ENCODE peak calls at places on chromosomes 12 and 14, in ten cellular contexts. X, N, V, W, G, D, M, T, J and O are unnamed samples.

GRCh38 chr12:46915861-46916260 is 90.1 kb upstream of the SLC38A4 start:
- DNase-seq in W (peak), N (no peak), X (no peak), D (no peak), G (peak), M (no peak), T (no peak), J (no peak), V (peak), O (peak)

GRCh38 chr12:25241171-25242020 is 9.3 kb downstream of the KRAS start:
- DNase-seq in N (peak), M (no peak), G (peak), W (peak), V (peak), X (no peak), T (peak), J (peak), D (peak), O (peak)

GRCh38 chr12:121390856-121391255 is 9.1 kb upstream of the RNF34 start:
- DNase-seq in N (no peak), V (no peak), J (no peak), X (no peak), G (no peak), T (no peak), D (no peak), M (peak), W (no peak), O (no peak)

GRCh38 chr12:123971449-123971769 is 1.2 kb downstream of the CCDC92 start:
- DNase-seq in W (no peak), T (no peak), N (no peak), X (no peak), M (no peak), J (no peak), G (no peak), D (no peak), V (no peak), O (no peak)

GRCh38 chr14:27427796-27428195 is 830.0 kb upstream of the NOVA1 start:
- DNase-seq in N (peak), D (no peak), W (peak), J (no peak), X (no peak), T (no peak), G (no peak), V (no peak), M (peak), O (peak)

GRCh38 chr12:24776856-24777255 is 172.0 kb downstream of the BCAT1 start:
- DNase-seq in N (peak), M (no peak), V (no peak), J (no peak), T (no peak), X (no peak), D (no peak), W (no peak), G (no peak), O (peak)

GRCh38 chr12:547883-548470 is 88.2 kb downstream of the B4GALNT3 start:
- DNase-seq in T (no peak), X (no peak), V (no peak), J (no peak), W (no peak), D (no peak), N (no peak), G (no peak), M (no peak), O (no peak)

GRCh38 chr14:87133073-87133815 is 859.7 kb downstream of the GALC start:
- DNase-seq in G (peak), D (no peak), W (no peak), T (no peak), M (peak), V (peak), J (no peak), X (no peak), N (no peak), O (peak)

GRCh38 chr12:116525418-116526001 is 33.7 kb upstream of the MAP1LC3B2 start:
- DNase-seq in X (no peak), J (no peak), D (peak), V (peak), T (no peak), N (peak), W (peak), G (peak), M (peak), O (peak)

GRCh38 chr12:111320233-111321050 is 48.5 kb downstream of the PHETA1 start:
- DNase-seq in W (no peak), M (no peak), G (no peak), J (no peak), T (no peak), D (no peak), N (no peak), V (no peak), X (no peak), O (no peak)

GRCh38 chr12:10540776-10541205 is 35.1 kb downstream of the EIF2S3B start:
- DNase-seq in V (no peak), G (peak), X (no peak), W (no peak), J (no peak), N (peak), M (no peak), T (no peak), D (no peak), O (no peak)

GRCh38 chr14:58362798-58363412 is 32.8 kb upstream of the TOMM20L start:
- DNase-seq in J (peak), V (peak), N (peak), M (peak), D (peak), G (no peak), T (peak), X (no peak), W (peak), O (peak)

GRCh38 chr12:127060310-127060847 is 1206.6 kb upstream of the TMEM132C start:
- DNase-seq in W (no peak), N (no peak), M (no peak), V (no peak), G (no peak), X (no peak), D (peak), T (no peak), J (no peak), O (no peak)

GRCh38 chr14:106843951-106844483 is 1317.6 kb downstream of the TMEM121 start:
- DNase-seq in J (no peak), D (no peak), X (no peak), G (no peak), N (no peak), W (no peak), T (peak), M (no peak), V (no peak), O (no peak)

GRCh38 chr12:110109037-110109836 is 14.9 kb upstream of the IFT81 start:
- DNase-seq in X (no peak), M (no peak), T (no peak), N (peak), D (no peak), J (peak), W (peak), G (peak), V (peak), O (peak)

GRCh38 chr12:2982361-2982760 is 23.2 kb downstream of the TEAD4 start:
- DNase-seq in N (no peak), T (no peak), G (no peak), X (no peak), J (no peak), W (no peak), D (no peak), M (no peak), V (no peak), O (no peak)

GRCh38 chr12:90989617-90990232 is 15.0 kb downstream of the EPYC start:
- DNase-seq in J (no peak), N (no peak), D (no peak), M (no peak), V (no peak), T (no peak), W (no peak), X (no peak), G (no peak), O (no peak)

GRCh38 chr14:100031506-100032281 is 33.5 kb upstream of the EVL start:
- DNase-seq in V (peak), X (no peak), M (peak), W (peak), D (peak), J (no peak), T (no peak), N (peak), G (peak), O (peak)

GRCh38 chr12:92337128-92337527 is 191.5 kb upstream of the BTG1 start:
- DNase-seq in J (no peak), D (no peak), G (no peak), X (no peak), T (no peak), N (peak), W (no peak), V (peak), M (no peak), O (peak)

GRCh38 chr12:8052679-8053078 is 13.5 kb downstream of the C3AR1 start:
- DNase-seq in V (no peak), X (no peak), G (no peak), M (no peak), D (no peak), N (no peak), T (no peak), W (no peak), J (no peak), O (no peak)

GRCh38 chr12:8065991-8066594 is at the start of gene C3AR1:
- DNase-seq in W (no peak), T (peak), G (peak), V (peak), D (no peak), X (no peak), N (peak), J (no peak), M (no peak), O (peak)

GRCh38 chr12:58596381-58596780 is 323.9 kb downstream of the LRIG3 start:
- DNase-seq in T (no peak), N (no peak), X (no peak), G (no peak), D (no peak), V (no peak), M (no peak), J (no peak), W (peak), O (no peak)

GRCh38 chr12:91319071-91319760 is 136.6 kb upstream of the DCN start:
- DNase-seq in M (no peak), T (no peak), D (no peak), G (no peak), N (no peak), V (no peak), X (no peak), J (no peak), W (no peak), O (no peak)

GRCh38 chr12:10612954-10613333 is 465 bp downstream of the MAGOHB start:
- DNase-seq in D (no peak), M (no peak), T (no peak), V (no peak), G (no peak), W (no peak), X (no peak), J (peak), N (peak), O (peak)

GRCh38 chr12:112347521-112347920 is 34.7 kb downstream of the HECTD4 start:
- DNase-seq in G (peak), N (peak), W (no peak), J (no peak), V (peak), M (no peak), T (peak), D (no peak), X (no peak), O (peak)

GRCh38 chr14:56262530-56262929 is 144.3 kb downstream of the PELI2 start:
- DNase-seq in J (no peak), D (no peak), N (no peak), G (no peak), M (no peak), T (no peak), W (no peak), X (no peak), V (no peak), O (no peak)

GRCh38 chr12:94640134-94640928 is 10.0 kb downstream of the TMCC3 start:
- DNase-seq in X (no peak), T (peak), J (no peak), V (peak), N (peak), M (no peak), G (no peak), D (no peak), W (no peak), O (peak)

GRCh38 chr12:115322275-115322674 is 638.3 kb upstream of the TBX3 start:
- DNase-seq in T (peak), V (peak), J (no peak), D (no peak), X (no peak), M (peak), G (peak), N (peak), W (no peak), O (peak)

GRCh38 chr12:19941096-19941495 is 427.2 kb upstream of the PDE3A start:
- DNase-seq in X (no peak), N (no peak), V (no peak), D (no peak), M (no peak), G (no peak), J (no peak), W (no peak), T (no peak), O (no peak)

GRCh38 chr14:51552275-51552674 is 99.4 kb upstream of the FRMD6 start:
- DNase-seq in V (no peak), D (no peak), J (peak), W (peak), N (no peak), T (no peak), M (no peak), G (no peak), X (no peak), O (no peak)

GRCh38 chr12:78824918-78825317 is 39.7 kb upstream of the SYT1 start:
- DNase-seq in J (no peak), N (no peak), D (no peak), G (no peak), T (no peak), X (no peak), V (no peak), M (no peak), W (no peak), O (no peak)

GRCh38 chr12:93514853-93515252 is 47.5 kb downstream of the MRPL42 start:
- DNase-seq in J (no peak), D (no peak), X (no peak), G (peak), M (no peak), T (no peak), N (peak), W (no peak), V (peak), O (peak)

GRCh38 chr14:53626771-53627170 is 329.9 kb downstream of the BMP4 start:
- DNase-seq in J (no peak), T (no peak), V (no peak), D (no peak), G (no peak), X (no peak), N (no peak), M (no peak), W (no peak), O (no peak)

GRCh38 chr12:124454352-124454725 is 113.1 kb downstream of the NCOR2 start:
- DNase-seq in M (no peak), V (no peak), X (no peak), N (no peak), W (no peak), D (no peak), G (no peak), T (no peak), J (no peak), O (no peak)

GRCh38 chr12:7985802-7986418 is 46.6 kb upstream of the FOXJ2 start:
- DNase-seq in D (no peak), N (no peak), T (no peak), M (no peak), W (no peak), G (no peak), V (no peak), X (no peak), J (no peak), O (no peak)

GRCh38 chr14:58815046-58815701 is 177.4 kb downstream of the DACT1 start:
- DNase-seq in X (no peak), D (no peak), N (peak), W (no peak), M (no peak), J (no peak), V (peak), G (peak), T (no peak), O (no peak)

GRCh38 chr14:63713765-63714164 is 14.1 kb downstream of the SGPP1 start:
- DNase-seq in N (peak), X (no peak), J (no peak), M (no peak), G (peak), D (peak), W (peak), V (peak), T (no peak), O (peak)

GRCh38 chr12:96396914-96397313 is 3.3 kb downstream of the CDK17 start:
- DNase-seq in W (no peak), M (no peak), G (no peak), N (no peak), T (no peak), X (no peak), J (no peak), V (no peak), D (no peak), O (no peak)
- TF ChIP-seq CTCF in W (no peak), M (no peak), G (no peak), N (no peak), T (no peak), X (no peak), J (no peak), V (no peak), D (no peak), O (no peak)

GRCh38 chr12:100128509-100128908 is 14.2 kb downstream of the BLTP3B start:
- DNase-seq in T (no peak), G (peak), N (peak), V (peak), D (no peak), J (peak), W (peak), M (peak), X (no peak), O (peak)
- TF ChIP-seq CTCF in T (no peak), G (peak), N (peak), V (peak), D (peak), J (peak), W (peak), M (peak), X (peak), O (peak)

DNA sequence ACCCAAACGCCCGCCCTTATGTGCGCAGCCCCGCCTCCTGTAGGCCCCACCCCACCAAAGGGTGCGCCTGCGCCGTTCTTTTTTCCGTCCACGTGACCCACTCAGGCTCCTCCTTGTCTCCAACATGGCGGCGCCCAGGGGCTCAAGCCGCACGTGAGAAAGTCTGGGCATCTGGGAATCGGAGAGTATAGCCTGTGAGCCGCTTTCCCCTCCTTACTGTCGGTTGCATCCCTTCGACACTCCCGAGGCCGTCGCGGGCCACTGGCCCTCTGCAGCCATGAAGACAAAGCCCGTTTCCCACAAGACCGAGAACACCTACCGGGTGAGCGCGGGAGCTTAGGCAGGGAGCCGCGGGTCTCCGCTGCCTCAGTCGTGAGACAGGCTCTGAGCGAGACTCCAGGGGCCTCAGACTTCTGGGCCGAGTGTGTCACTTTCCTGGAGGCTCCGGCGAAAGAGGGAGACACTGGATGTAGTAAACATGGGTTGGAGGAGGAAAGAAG is at the start of gene UTP20:
- DNase-seq in T (peak), V (peak), X (peak), D (peak), J (peak), M (peak), G (peak), W (peak), N (peak), O (peak)
- TF ChIP-seq CTCF in T (no peak), V (no peak), X (no peak), D (no peak), J (no peak), M (no peak), G (no peak), W (no peak), N (no peak), O (no peak)

GRCh38 chr14:76352639-76353281 is 23.2 kb upstream of the ESRRB start:
- DNase-seq in X (peak), N (peak), W (peak), V (peak), D (no peak), M (no peak), G (no peak), T (peak), J (peak), O (peak)
- TF ChIP-seq CTCF in X (peak), N (peak), W (peak), V (peak), D (peak), M (peak), G (peak), T (peak), J (peak), O (peak)

GRCh38 chr14:74459289-74459946 is 33.4 kb upstream of the SYNDIG1L start:
- DNase-seq in T (peak), M (no peak), J (peak), N (peak), D (no peak), X (peak), W (peak), V (peak), G (peak), O (peak)
- TF ChIP-seq CTCF in T (peak), M (peak), J (peak), N (peak), D (peak), X (peak), W (peak), V (peak), G (peak), O (peak)

DNA sequence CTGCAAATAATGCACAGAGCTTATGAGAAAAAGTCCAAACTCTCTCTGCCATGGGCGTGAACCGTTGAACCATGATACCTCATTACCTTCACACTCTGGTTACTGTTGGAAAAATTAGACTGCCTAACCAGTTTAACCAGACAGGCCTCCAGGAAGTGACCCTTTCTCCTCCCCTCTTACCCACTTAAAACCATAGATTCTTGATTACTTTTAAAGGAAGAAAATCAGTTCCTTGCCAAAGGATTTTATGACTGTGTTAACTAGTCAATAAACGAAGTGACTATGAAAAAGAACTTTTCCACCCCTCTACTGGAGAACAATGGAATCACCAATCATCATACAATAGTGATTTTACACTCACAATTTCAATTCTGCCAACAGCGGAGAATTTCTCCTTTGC is 254.0 kb upstream of the ATP2B1 start:
- DNase-seq in D (no peak), W (no peak), T (no peak), J (no peak), X (no peak), M (no peak), V (no peak), G (no peak), N (no peak), O (no peak)
- TF ChIP-seq CTCF in D (peak), W (peak), T (no peak), J (peak), X (peak), M (peak), V (no peak), G (no peak), N (peak), O (no peak)

DNA sequence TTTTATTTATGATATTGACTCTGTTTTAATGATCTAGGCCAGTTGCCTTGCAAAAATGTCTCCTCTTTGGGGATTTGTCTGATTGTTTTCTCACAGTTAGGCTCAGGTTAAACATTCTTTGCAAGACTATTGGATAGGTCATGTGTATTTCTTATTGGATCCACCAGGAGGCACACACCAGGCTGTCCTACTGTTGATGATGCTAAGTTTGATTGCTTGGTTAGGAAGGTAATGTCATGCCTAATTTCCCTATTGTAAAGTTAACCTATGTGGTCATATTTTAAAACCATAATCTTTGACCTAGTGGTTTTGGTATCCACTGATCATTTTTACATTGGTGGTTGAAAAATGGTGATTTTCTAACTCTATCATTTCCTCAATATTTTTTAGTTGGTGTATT is 137.1 kb downstream of the BRMS1L start:
- DNase-seq in X (no peak), N (peak), V (no peak), M (no peak), D (peak), W (peak), T (peak), J (peak), G (no peak), O (no peak)
- TF ChIP-seq CTCF in X (peak), N (peak), V (peak), M (peak), D (peak), W (peak), T (no peak), J (peak), G (no peak), O (no peak)

GRCh38 chr12:104137175-104137901 is 672 bp downstream of the NFYB start:
- DNase-seq in J (peak), D (no peak), G (peak), W (peak), M (no peak), X (peak), V (peak), T (peak), N (peak), O (peak)
- TF ChIP-seq CTCF in J (no peak), D (no peak), G (no peak), W (no peak), M (no peak), X (no peak), V (no peak), T (no peak), N (peak), O (no peak)

GRCh38 chr14:93733646-93734045 is 54.6 kb downstream of the PRIMA1 start:
- DNase-seq in X (no peak), T (no peak), J (no peak), N (no peak), W (no peak), V (no peak), M (no peak), D (no peak), G (no peak), O (no peak)

GRCh38 chr14:93737574-93737973 is 50.7 kb downstream of the PRIMA1 start:
- DNase-seq in J (no peak), N (no peak), W (no peak), V (no peak), D (no peak), T (no peak), M (no peak), G (no peak), X (no peak), O (no peak)

GRCh38 chr14:93734086-93734822 is 54.0 kb downstream of the PRIMA1 start:
- DNase-seq in N (no peak), W (no peak), X (no peak), V (no peak), G (no peak), M (no peak), J (peak), D (no peak), T (no peak), O (no peak)

GRCh38 chr14:93734961-93735360 is 53.3 kb downstream of the PRIMA1 start:
- DNase-seq in V (no peak), W (no peak), N (no peak), D (no peak), X (no peak), T (no peak), M (no peak), J (no peak), G (no peak), O (no peak)

GRCh38 chr14:93736378-93737014 is 51.8 kb downstream of the PRIMA1 start:
- DNase-seq in X (no peak), W (peak), T (peak), N (no peak), D (no peak), J (peak), G (no peak), M (no peak), V (no peak), O (no peak)
- TF ChIP-seq CTCF in X (peak), W (peak), T (no peak), N (no peak), D (peak), J (peak), G (no peak), M (no peak), V (no peak), O (no peak)